ENCODE peak calls at places on chromosomes 13 and 19, in four cellular contexts. K is CD8-positive, alpha-beta T cell; C is cardiac muscle cell; V is fibroblast of lung. I is an unnamed sample. For H3K27me3, the result is how much of the 10 kb centered on the place peaks cover.

GRCh38 chr13:98411617-98412310 is 165.1 kb downstream of the STK24 start:
- DNase-seq in V (no peak), C (no peak), K (no peak), I (no peak)

GRCh38 chr13:94419304-94419943 is 60.1 kb downstream of the DCT start:
- DNase-seq in V (peak), K (no peak), C (no peak), I (peak)

GRCh38 chr13:68927387-68928026 is 1180.1 kb upstream of the ATXN8OS start:
- DNase-seq in C (peak), K (no peak), V (peak), I (no peak)

GRCh38 chr13:39527301-39527700 is 75.7 kb downstream of the LHFPL6 start:
- DNase-seq in K (no peak), C (no peak), V (no peak), I (no peak)

GRCh38 chr13:113658836-113659235 is 838 bp upstream of the ATP4B start:
- DNase-seq in C (no peak), V (no peak), K (no peak), I (no peak)

GRCh38 chr19:57888107-57888493 is 737 bp downstream of the ZNF814 start:
- DNase-seq in K (no peak), C (peak), V (no peak), I (no peak)

GRCh38 chr19:1767464-1767933 is 14.2 kb downstream of the ONECUT3 start:
- DNase-seq in V (no peak), K (peak), C (peak), I (no peak)

GRCh38 chr13:26038931-26039475 is 12.8 kb downstream of the SHISA2 start:
- DNase-seq in V (no peak), C (no peak), K (no peak), I (no peak)

GRCh38 chr13:109790951-109791605 is 4.7 kb upstream of the IRS2 start:
- DNase-seq in C (peak), V (peak), K (peak), I (no peak)

GRCh38 chr13:40146063-40146462 is 490.6 kb downstream of the COG6 start:
- DNase-seq in C (no peak), V (no peak), K (no peak), I (no peak)

GRCh38 chr19:3606174-3606689 is 443 bp downstream of the TBXA2R start:
- DNase-seq in C (no peak), K (peak), V (no peak), I (no peak)

GRCh38 chr19:35437152-35437951 is 10.7 kb upstream of the FFAR2 start:
- DNase-seq in V (no peak), K (no peak), C (no peak), I (no peak)

GRCh38 chr19:34230833-34231232 is 23.5 kb upstream of the GARRE1 start:
- DNase-seq in V (no peak), K (no peak), C (no peak), I (no peak)

GRCh38 chr13:110280996-110281688 is 25.8 kb downstream of the COL4A1 start:
- DNase-seq in V (no peak), K (no peak), C (no peak), I (no peak)

GRCh38 chr13:110319774-110320509 is 12.9 kb downstream of the COL4A2 start:
- DNase-seq in K (no peak), C (no peak), V (peak), I (no peak)

GRCh38 chr13:45466359-45466758 is 1.6 kb downstream of the COG3 start:
- DNase-seq in K (no peak), V (no peak), C (no peak), I (no peak)

GRCh38 chr19:53357821-53358581 is 7.5 kb upstream of the ZNF525 start:
- DNase-seq in V (no peak), K (no peak), C (no peak), I (no peak)

GRCh38 chr13:94950303-94950702 is 238.0 kb upstream of the SOX21 start:
- DNase-seq in V (no peak), C (no peak), K (no peak), I (no peak)

GRCh38 chr19:6064703-6065073 is 45.6 kb downstream of the RFX2 start:
- DNase-seq in C (no peak), K (no peak), V (no peak), I (no peak)

GRCh38 chr13:35744566-35745203 is 268.2 kb upstream of the MAB21L1 start:
- DNase-seq in K (no peak), C (peak), V (peak), I (no peak)

GRCh38 chr13:44760434-44760833 is 184.3 kb upstream of the TSC22D1 start:
- DNase-seq in K (no peak), V (no peak), C (no peak), I (no peak)

GRCh38 chr13:114161644-114162532 is 17.2 kb upstream of the CFAP97D2 start:
- DNase-seq in K (no peak), C (no peak), V (peak), I (no peak)

GRCh38 chr13:43546260-43546659 is 240.5 kb downstream of the ENOX1 start:
- DNase-seq in V (no peak), C (peak), K (no peak), I (no peak)

GRCh38 chr19:2168619-2169424 is 5.1 kb downstream of the DOT1L start:
- DNase-seq in K (peak), V (peak), C (peak), I (peak)

GRCh38 chr19:21468791-21469190 is 36.6 kb upstream of the ZNF429 start:
- DNase-seq in C (peak), V (no peak), K (no peak), I (no peak)

GRCh38 chr13:20043207-20043925 is 84.8 kb downstream of the ZMYM2 start:
- DNase-seq in V (no peak), K (no peak), C (no peak), I (no peak)

GRCh38 chr13:31485183-31485582 is 254.1 kb upstream of the RXFP2 start:
- DNase-seq in C (no peak), K (no peak), V (no peak), I (no peak)

GRCh38 chr13:114054269-114054668 is 78.2 kb downstream of the RASA3 start:
- DNase-seq in C (no peak), V (no peak), K (peak), I (no peak)

GRCh38 chr19:55320844-55321419 is 4.2 kb downstream of the TMEM150B start:
- DNase-seq in K (no peak), C (no peak), V (no peak), I (no peak)

GRCh38 chr19:1632462-1633268 is 19.8 kb downstream of the TCF3 start:
- DNase-seq in C (no peak), K (no peak), V (no peak), I (no peak)

GRCh38 chr19:55172741-55173140 is 6.3 kb upstream of the DNAAF3 start:
- DNase-seq in C (no peak), V (peak), K (no peak), I (no peak)

GRCh38 chr19:16608290-16608704 is 19.7 kb downstream of the MED26 start:
- DNase-seq in C (no peak), V (peak), K (no peak), I (no peak)

GRCh38 chr13:82681535-82681934 is 1200.7 kb downstream of the SLITRK1 start:
- DNase-seq in K (no peak), V (no peak), C (no peak), I (no peak)

GRCh38 chr19:53157601-53158000 is 1.3 kb downstream of the ZNF347 start:
- DNase-seq in K (no peak), V (peak), C (peak), I (no peak)

GRCh38 chr13:91141619-91142061 is 205.8 kb upstream of the MIR17HG start:
- DNase-seq in V (no peak), K (no peak), C (no peak), I (no peak)

GRCh38 chr13:35839746-35840273 is 291.4 kb downstream of the DCLK1 start:
- DNase-seq in C (no peak), V (no peak), K (no peak), I (no peak)

DNA sequence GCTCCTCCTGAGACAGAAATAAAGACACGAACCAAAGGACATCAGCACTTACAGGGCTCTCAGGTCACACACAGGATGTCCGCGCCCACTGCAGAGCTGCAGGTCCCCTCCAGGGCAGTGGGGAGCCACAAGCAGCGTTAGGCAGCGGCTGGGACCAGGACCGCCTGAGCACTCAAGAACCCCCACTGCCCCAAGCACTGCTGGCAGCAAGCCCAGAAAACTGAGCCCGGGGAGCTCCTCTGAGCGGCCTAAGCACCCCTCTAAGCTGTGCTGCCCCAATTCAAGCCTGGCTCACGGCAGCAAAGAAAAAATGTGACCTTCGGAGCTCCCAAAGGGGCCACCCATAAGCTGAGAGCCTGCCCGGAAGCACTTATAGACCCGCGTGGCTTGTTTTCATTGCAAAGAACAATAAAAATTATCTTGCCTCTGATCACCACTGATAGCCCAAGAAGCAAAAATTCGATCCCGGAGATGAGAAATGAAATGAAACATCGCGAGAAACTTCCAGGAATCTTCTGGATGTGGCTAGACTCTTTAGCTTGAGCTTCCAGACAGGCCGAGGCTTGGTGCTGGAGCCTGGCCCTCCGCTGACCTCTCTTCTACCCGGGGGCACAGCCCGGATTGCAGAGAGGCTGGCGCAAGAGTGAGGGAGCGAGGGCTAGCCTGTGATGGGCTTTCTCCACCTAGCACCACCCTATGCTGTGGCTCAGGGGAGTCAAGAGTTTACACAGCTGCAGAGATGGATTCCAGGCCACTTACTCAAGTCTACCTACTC is 6.3 kb downstream of the DPP9 start:
- DNase-seq in V (peak), K (no peak), C (no peak), I (no peak)
- H3K4me3 ChIP-seq in V (no peak), K (no peak), C (no peak), I (no peak)

GRCh38 chr19:46580247-46580646 is 20.9 kb upstream of the CALM3 start:
- DNase-seq in V (no peak), C (no peak), K (no peak), I (no peak)

GRCh38 chr19:46574533-46574932 is 26.6 kb upstream of the CALM3 start:
- DNase-seq in C (no peak), K (peak), V (peak), I (no peak)

GRCh38 chr19:46573679-46574522 is 27.2 kb upstream of the CALM3 start:
- DNase-seq in V (no peak), K (no peak), C (no peak), I (no peak)

GRCh38 chr19:46578450-46578849 is 22.7 kb upstream of the CALM3 start:
- DNase-seq in K (no peak), V (no peak), C (no peak), I (no peak)

DNA sequence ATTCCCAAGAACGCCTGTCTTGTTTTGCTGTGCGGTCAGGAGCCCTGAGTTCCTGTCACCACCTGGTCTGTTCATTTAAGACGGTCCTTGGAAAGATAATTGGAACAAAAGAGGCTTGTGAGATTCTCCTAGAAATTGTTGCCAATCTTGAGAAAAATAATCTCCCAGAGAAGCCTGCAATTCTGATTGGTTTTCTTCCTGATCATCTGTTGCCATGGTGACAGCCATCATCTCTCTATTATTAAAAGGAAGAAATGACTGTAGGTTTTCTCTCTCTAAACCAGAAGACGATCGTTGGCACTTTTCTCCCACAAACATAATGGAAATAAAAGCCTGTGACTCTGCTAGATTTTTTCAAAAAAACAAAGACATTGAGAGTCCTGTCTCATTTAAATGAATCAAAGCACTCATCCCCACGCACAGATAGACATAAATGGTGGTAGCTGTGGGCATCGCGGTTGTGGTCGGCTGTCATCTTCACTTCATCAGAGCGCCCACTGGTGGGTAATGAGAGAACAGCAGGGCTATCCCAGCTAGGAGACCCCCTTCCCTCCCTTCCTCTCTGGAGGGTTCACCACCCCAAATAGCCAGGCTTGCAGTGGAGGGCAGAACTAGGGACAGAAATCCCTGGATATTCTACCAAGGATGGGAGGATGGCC is 21.7 kb upstream of the CALM3 start:
- DNase-seq in C (peak), V (no peak), K (peak), I (no peak)
- TF ChIP-seq CTCF in C (peak), V (peak), K (peak), I (peak)

GRCh38 chr13:27772651-27773425 is 19.4 kb upstream of the GSX1 start:
- DNase-seq in C (no peak), K (no peak), V (no peak), I (no peak)

GRCh38 chr13:27770809-27771208 is 21.5 kb upstream of the GSX1 start:
- DNase-seq in K (no peak), V (no peak), C (no peak), I (no peak)

GRCh38 chr13:27775943-27776342 is 16.3 kb upstream of the GSX1 start:
- DNase-seq in V (no peak), K (no peak), C (no peak), I (no peak)

GRCh38 chr13:27774169-27774568 is 18.1 kb upstream of the GSX1 start:
- DNase-seq in K (no peak), C (no peak), V (no peak), I (no peak)

GRCh38 chr13:27774651-27775050 is 17.6 kb upstream of the GSX1 start:
- DNase-seq in C (no peak), V (no peak), K (no peak), I (no peak)
- H3K27me3 ChIP-seq in C (half or more), V (under half), K (under half), I (under half)

GRCh38 chr13:33321686-33322473 is 36.3 kb upstream of the STARD13 start:
- DNase-seq in C (no peak), K (no peak), V (no peak), I (no peak)
- H3K4me3 ChIP-seq in C (no peak), K (no peak), V (peak), I (no peak)

GRCh38 chr19:36972594-36972993 is 56.5 kb downstream of the ZNF568 start:
- DNase-seq in C (no peak), K (no peak), V (no peak), I (no peak)

GRCh38 chr19:36973844-36974195 is 57.7 kb downstream of the ZNF568 start:
- DNase-seq in V (no peak), K (no peak), C (no peak), I (no peak)

GRCh38 chr19:36973021-36973843 is 57.1 kb downstream of the ZNF568 start:
- DNase-seq in K (peak), C (peak), V (peak), I (peak)
- TF ChIP-seq CTCF in K (no peak), C (peak), V (peak), I (peak)

GRCh38 chr19:28827382-28827781 is 385.6 kb downstream of the UQCRFS1 start:
- DNase-seq in C (no peak), K (no peak), V (no peak), I (no peak)
- H3K27me3 ChIP-seq in C (under half), K (under half), V (under half), I (under half)

GRCh38 chr19:33062902-33063301 is 1.8 kb downstream of the RHPN2 start:
- DNase-seq in K (no peak), C (no peak), V (no peak), I (no peak)
- H3K4me3 ChIP-seq in K (no peak), C (no peak), V (no peak), I (no peak)